ENCODE peak calls at places on chromosomes 3 and 15, in seven cellular contexts. E, F, T, D, Q, L and V are unnamed samples.

GRCh38 chr3:31461441-31461840 is 71.3 kb upstream of the STT3B start:
- DNase-seq in L (no peak), E (no peak), T (no peak), D (no peak), Q (no peak), F (no peak), V (no peak)

GRCh38 chr3:14304101-14305045 is 98.0 kb upstream of the SLC6A6 start:
- DNase-seq in E (no peak), Q (no peak), T (no peak), L (no peak), F (no peak), D (no peak), V (no peak)

GRCh38 chr15:65666257-65666656 is 44.5 kb downstream of the SLC24A1 start:
- DNase-seq in L (no peak), Q (no peak), T (no peak), F (no peak), E (no peak), D (peak; percentile 38), V (no peak)

GRCh38 chr3:64163755-64164148 is 61.5 kb downstream of the PRICKLE2 start:
- DNase-seq in L (peak; percentile 93), Q (no peak), T (no peak), E (no peak), F (no peak), D (peak; percentile 77), V (no peak)

GRCh38 chr15:50996641-50997040 is 88.2 kb downstream of the AP4E1 start:
- DNase-seq in L (peak; percentile 53), F (no peak), E (no peak), T (no peak), Q (no peak), D (no peak), V (no peak)

GRCh38 chr3:162224736-162225135 is 728.1 kb downstream of the OTOL1 start:
- DNase-seq in D (no peak), F (no peak), E (no peak), Q (no peak), T (no peak), L (no peak), V (no peak)

GRCh38 chr15:96354731-96355560 is 24.4 kb downstream of the NR2F2 start:
- DNase-seq in L (no peak), E (peak; percentile 30), D (peak; percentile 86), Q (no peak), T (no peak), F (no peak), V (no peak)

GRCh38 chr3:42872718-42873117 is 3.0 kb downstream of the CYP8B1 start:
- DNase-seq in T (no peak), F (no peak), E (no peak), Q (no peak), D (no peak), L (no peak), V (no peak)

GRCh38 chr3:150874666-150875219 is 30.5 kb downstream of the MINDY4B start:
- DNase-seq in E (no peak), L (no peak), T (no peak), D (no peak), Q (no peak), F (no peak), V (no peak)

GRCh38 chr3:183491109-183491922 is 62.9 kb upstream of the MCF2L2 start:
- DNase-seq in T (no peak), E (no peak), Q (peak; percentile 60), L (no peak), D (no peak), F (no peak), V (no peak)

GRCh38 chr15:99106417-99107220 is 1.7 kb downstream of the SYNM start:
- DNase-seq in F (peak; percentile 23), T (no peak), Q (no peak), D (no peak), E (no peak), L (no peak), V (no peak)

GRCh38 chr3:170703121-170703588 is 117.3 kb upstream of the SLC7A14 start:
- DNase-seq in L (peak; percentile 82), D (peak; percentile 78), T (no peak), E (no peak), Q (no peak), F (no peak), V (no peak)

GRCh38 chr3:159763466-159764210 is 225.0 kb upstream of the IL12A start:
- DNase-seq in D (no peak), L (no peak), F (no peak), T (peak; percentile 95), E (peak; percentile 98), Q (peak; percentile 82), V (peak; percentile 54)

GRCh38 chr3:107524214-107525100 is 1.7 kb downstream of the BBX start:
- DNase-seq in F (peak; percentile 19), T (no peak), Q (peak; percentile 61), E (peak; percentile 67), L (no peak), D (no peak), V (peak; percentile 36)

GRCh38 chr3:66797916-66798560 is 200.1 kb upstream of the KBTBD8 start:
- DNase-seq in Q (peak; percentile 29), T (no peak), E (no peak), F (no peak), D (peak; percentile 12), L (peak; percentile 42), V (peak; percentile 38)

GRCh38 chr15:92663250-92663951 is 7.8 kb upstream of the FAM174B start:
- DNase-seq in D (no peak), F (no peak), T (no peak), L (no peak), Q (no peak), E (no peak), V (no peak)

GRCh38 chr3:123833398-123833785 is 50.7 kb downstream of the MYLK start:
- DNase-seq in Q (no peak), D (no peak), F (no peak), E (no peak), L (no peak), T (no peak), V (no peak)

GRCh38 chr3:13528217-13528801 is 20.6 kb upstream of the FBLN2 start:
- DNase-seq in F (no peak), Q (no peak), D (no peak), E (no peak), L (no peak), T (no peak), V (no peak)

GRCh38 chr3:194072097-194072428 is 63.9 kb upstream of the HES1 start:
- DNase-seq in E (no peak), L (no peak), F (no peak), D (no peak), Q (no peak), T (no peak), V (no peak)

GRCh38 chr3:61181874-61182273 is 69.4 kb downstream of the FHIT start:
- DNase-seq in L (no peak), T (no peak), E (peak; percentile 15), Q (no peak), F (no peak), D (peak; percentile 67), V (no peak)

GRCh38 chr3:53044371-53045106 is 1.3 kb downstream of the SFMBT1 start:
- DNase-seq in L (no peak), T (no peak), E (no peak), Q (peak; percentile 51), F (peak; percentile 24), D (no peak), V (no peak)

GRCh38 chr15:93209690-93210425 is 120.8 kb upstream of the RGMA start:
- DNase-seq in L (no peak), D (no peak), Q (no peak), T (no peak), E (no peak), F (no peak), V (no peak)

GRCh38 chr3:133447751-133448477 is 48.1 kb downstream of the BFSP2 start:
- DNase-seq in E (no peak), T (peak; percentile 32), D (no peak), Q (no peak), F (no peak), L (no peak), V (no peak)

GRCh38 chr3:183592820-183593219 is 37.3 kb upstream of the KLHL6 start:
- DNase-seq in L (no peak), D (no peak), Q (no peak), T (no peak), F (no peak), E (no peak), V (no peak)

GRCh38 chr3:106862067-106862466 is 515.2 kb upstream of the CCDC54 start:
- DNase-seq in T (no peak), E (no peak), Q (no peak), L (peak; percentile 44), F (no peak), D (peak; percentile 14), V (no peak)

GRCh38 chr3:129937717-129938116 is 36.8 kb upstream of the TRH start:
- DNase-seq in T (no peak), F (no peak), D (no peak), Q (no peak), E (no peak), L (no peak), V (no peak)

GRCh38 chr15:99253381-99254090 is 2.3 kb downstream of the LRRC28 start:
- DNase-seq in T (no peak), Q (no peak), F (no peak), E (no peak), L (no peak), D (no peak), V (no peak)

GRCh38 chr3:10546887-10547286 is 41.5 kb upstream of the ATP2B2 start:
- DNase-seq in T (no peak), D (no peak), F (no peak), E (no peak), L (no peak), Q (no peak), V (peak; percentile 50)

GRCh38 chr15:97966924-97967620 is 6.6 kb downstream of the ARRDC4 start:
- DNase-seq in Q (no peak), F (no peak), D (no peak), L (no peak), T (no peak), E (no peak), V (no peak)

GRCh38 chr3:37990527-37990926 is at the start of gene VILL:
- DNase-seq in D (no peak), Q (peak; percentile 91), L (no peak), F (no peak), T (no peak), E (peak; percentile 84), V (peak; percentile 29)

GRCh38 chr3:194582196-194582905 is 50.9 kb downstream of the TMEM44 start:
- DNase-seq in Q (no peak), D (no peak), L (no peak), T (no peak), E (no peak), F (no peak), V (no peak)